ENCODE peak calls at places on chromosomes 1 and 21, in ten cellular contexts. V, D, N, G, T, F, Z, S, E and X are unnamed samples.

GRCh38 chr1:79663916-79664315 is 657.4 kb upstream of the ADGRL4 start:
- DNase-seq in G (no peak), F (peak; percentile 63), S (no peak), Z (no peak), D (no peak), E (no peak), T (no peak), N (no peak), V (no peak), X (no peak)

GRCh38 chr1:222828939-222829338 is 14.1 kb downstream of the DISP1 start:
- DNase-seq in Z (no peak), S (no peak), T (no peak), D (no peak), N (no peak), G (no peak), V (peak; percentile 7), E (no peak), F (no peak), X (no peak)

GRCh38 chr1:48203287-48203900 is 19.1 kb upstream of the SLC5A9 start:
- DNase-seq in T (peak; percentile 5), N (no peak), V (peak; percentile 39), D (no peak), G (no peak), F (peak; percentile 33), S (peak; percentile 49), Z (no peak), E (no peak), X (no peak)

GRCh38 chr1:230682882-230683610 is 30.9 kb downstream of the AGT start:
- DNase-seq in G (no peak), S (no peak), V (no peak), D (no peak), F (no peak), T (no peak), E (no peak), Z (no peak), N (no peak), X (no peak)

GRCh38 chr1:172255223-172255560 is 165.3 kb upstream of the C1orf105 start:
- DNase-seq in E (no peak), D (no peak), G (no peak), F (no peak), V (no peak), Z (no peak), N (no peak), T (no peak), S (no peak), X (no peak)

GRCh38 chr1:6276765-6277555 is 16.1 kb upstream of the GPR153 start:
- DNase-seq in Z (no peak), S (no peak), F (no peak), N (no peak), G (no peak), D (no peak), V (no peak), E (no peak), T (no peak), X (no peak)

GRCh38 chr1:3060601-3061551 is 8.1 kb upstream of the PRDM16 start:
- DNase-seq in S (no peak), D (no peak), T (no peak), G (peak; percentile 37), E (no peak), Z (no peak), N (no peak), V (no peak), F (no peak), X (no peak)

GRCh38 chr1:26288311-26288941 is 8.5 kb downstream of the SH3BGRL3 start:
- DNase-seq in Z (no peak), G (no peak), S (no peak), D (peak; percentile 50), T (no peak), F (no peak), V (peak; percentile 83), N (peak; percentile 45), E (no peak), X (no peak)

GRCh38 chr1:22739648-22740385 is 29.2 kb downstream of the EPHB2 start:
- DNase-seq in D (no peak), F (no peak), V (no peak), S (no peak), G (no peak), N (no peak), Z (no peak), T (no peak), E (peak; percentile 86), X (no peak)

GRCh38 chr21:32813265-32813903 is 41.8 kb upstream of the PAXBP1 start:
- DNase-seq in S (peak; percentile 13), T (no peak), G (no peak), E (no peak), N (no peak), Z (no peak), F (no peak), D (no peak), V (peak; percentile 13), X (no peak)

GRCh38 chr1:64898107-64898861 is 68.1 kb downstream of the JAK1 start:
- DNase-seq in E (peak; percentile 95), F (peak; percentile 90), D (peak; percentile 25), T (peak; percentile 86), N (no peak), Z (no peak), V (peak; percentile 46), S (peak; percentile 31), G (peak; percentile 59), X (no peak)

GRCh38 chr1:183218981-183219621 is 33.0 kb downstream of the LAMC2 start:
- DNase-seq in V (peak; percentile 61), D (peak; percentile 44), E (peak; percentile 88), Z (no peak), S (peak; percentile 77), G (no peak), N (peak; percentile 49), T (no peak), F (peak; percentile 27), X (peak; percentile 83)

GRCh38 chr1:107147813-107148212 is 7.0 kb downstream of the NTNG1 start:
- DNase-seq in T (no peak), Z (no peak), N (no peak), D (no peak), V (no peak), S (no peak), E (no peak), F (peak; percentile 55), G (no peak), X (no peak)

GRCh38 chr1:41822865-41823264 is 95.9 kb downstream of the HIVEP3 start:
- DNase-seq in E (no peak), S (no peak), V (no peak), Z (no peak), G (no peak), D (no peak), T (no peak), F (no peak), N (no peak), X (no peak)

GRCh38 chr1:41819843-41820242 is 98.9 kb downstream of the HIVEP3 start:
- DNase-seq in E (no peak), T (no peak), S (no peak), N (no peak), G (no peak), D (no peak), Z (no peak), F (no peak), V (no peak), X (no peak)

GRCh38 chr1:41816061-41816460 is 102.7 kb downstream of the HIVEP3 start:
- DNase-seq in G (no peak), V (no peak), F (no peak), D (no peak), E (no peak), S (no peak), Z (no peak), T (no peak), N (no peak), X (no peak)

GRCh38 chr1:41823453-41823852 is 95.3 kb downstream of the HIVEP3 start:
- DNase-seq in D (no peak), E (no peak), V (no peak), F (peak; percentile 43), Z (no peak), S (peak; percentile 58), T (peak; percentile 54), N (no peak), G (no peak), X (no peak)

GRCh38 chr1:41819069-41819468 is 99.7 kb downstream of the HIVEP3 start:
- DNase-seq in F (no peak), G (no peak), E (no peak), V (no peak), D (no peak), S (no peak), N (no peak), Z (no peak), T (no peak), X (no peak)
- H3K4me1 ChIP-seq in F (no peaks in the 10 kb centered on the region), G (no peaks in the 10 kb centered on the region), E (peaks cover 7% of the 10 kb centered on the region), V (no peaks in the 10 kb centered on the region), D (no peaks in the 10 kb centered on the region), S (peaks cover 3% of the 10 kb centered on the region), N (peaks cover 7% of the 10 kb centered on the region), Z (peaks cover 10% of the 10 kb centered on the region), T (peaks cover 11% of the 10 kb centered on the region), X (no peaks in the 10 kb centered on the region)

DNA sequence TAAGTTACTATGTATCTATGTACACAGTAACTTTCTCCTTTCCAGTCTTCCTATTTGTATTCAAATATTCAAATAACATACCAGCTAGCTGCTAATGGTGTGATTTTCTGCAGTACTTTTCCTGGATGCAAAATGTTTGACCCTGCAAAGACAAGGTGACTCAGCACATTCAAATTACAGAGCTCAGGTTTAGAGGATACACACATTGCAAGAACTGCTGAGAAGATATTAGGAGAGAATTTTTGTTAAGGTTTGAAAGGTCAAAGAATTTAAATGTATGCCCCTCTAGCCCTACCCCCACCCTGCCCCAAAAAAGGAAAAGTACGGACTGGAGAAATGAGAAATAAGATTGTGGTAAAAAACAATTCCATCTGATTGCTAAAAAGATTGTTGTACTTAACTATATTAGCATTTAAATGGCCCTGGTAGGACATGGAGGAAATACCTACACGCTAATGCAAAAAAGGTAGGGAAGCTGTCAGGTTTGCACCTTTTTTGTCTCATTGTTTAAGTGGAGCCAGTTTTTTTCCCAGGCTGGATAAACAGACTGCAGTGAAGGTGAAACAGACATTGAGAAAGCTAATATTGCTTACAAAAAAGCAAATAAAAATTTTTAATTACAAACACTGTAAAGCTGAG is 45.6 kb downstream of the ZNF281 start:
- DNase-seq in G (no peak), Z (no peak), T (peak; percentile 13), S (no peak), D (no peak), N (no peak), E (no peak), V (no peak), F (no peak), X (no peak)
- H3K4me3 ChIP-seq in G (no peak overlapping the region), Z (no peak overlapping the region), T (no peak overlapping the region), S (no peak overlapping the region), D (no peak overlapping the region), N (no peak overlapping the region), E (no peak overlapping the region), V (no peak overlapping the region), F (no peak overlapping the region), X (no peak overlapping the region)

GRCh38 chr21:45541221-45542039 is 810 bp downstream of the SLC19A1 start:
- DNase-seq in N (peak; percentile 74), V (peak; percentile 68), T (peak; percentile 53), S (peak; percentile 39), D (peak; percentile 58), E (peak; percentile 84), F (peak; percentile 83), G (peak; percentile 85), Z (peak; percentile 96), X (peak; percentile 70)
- H3K27ac ChIP-seq in N (peak overlapping the region; percentile 53), V (no peak overlapping the region), T (no peak overlapping the region), S (no peak overlapping the region), D (peak overlapping the region; percentile 30), E (peak overlapping the region; percentile 39), F (peak overlapping the region; percentile 87), G (no peak overlapping the region), Z (peak overlapping the region; percentile 39), X (peak overlapping the region; percentile 39)

DNA sequence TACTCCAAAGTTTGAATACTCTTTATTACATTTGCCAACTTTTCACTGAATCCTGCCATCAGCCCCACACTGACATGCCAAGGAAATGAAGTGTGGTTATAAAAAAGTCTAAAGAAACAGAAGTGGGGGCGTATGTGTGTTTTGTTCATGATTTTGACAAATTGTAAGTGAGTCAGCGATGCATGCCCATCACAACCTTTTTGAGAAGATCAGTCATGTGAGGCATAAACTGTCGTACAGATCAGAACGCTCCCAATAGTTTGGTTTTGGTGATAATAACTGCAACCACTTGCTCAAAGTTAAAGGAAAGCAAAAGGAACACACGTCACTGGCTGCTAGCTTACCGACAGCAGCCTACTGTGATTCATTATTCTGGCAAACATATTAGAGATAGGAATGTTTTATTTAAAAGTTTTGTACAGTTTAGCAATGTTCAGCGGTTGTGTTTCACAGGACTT is 95.6 kb downstream of the RGS2 start:
- DNase-seq in G (no peak), D (no peak), F (peak; percentile 4), E (peak; percentile 71), Z (no peak), S (no peak), V (no peak), T (no peak), N (no peak), X (no peak)
- H3K4me1 ChIP-seq in G (no peaks in the 10 kb centered on the region), D (no peaks in the 10 kb centered on the region), F (no peaks in the 10 kb centered on the region), E (peaks cover 3% of the 10 kb centered on the region), Z (no peaks in the 10 kb centered on the region), S (no peaks in the 10 kb centered on the region), V (no peaks in the 10 kb centered on the region), T (no peaks in the 10 kb centered on the region), N (no peaks in the 10 kb centered on the region), X (no peaks in the 10 kb centered on the region)